ENCODE peak calls at places on chromosomes 2 and 18, in ten cellular contexts. T is stimulated activated CD8-positive, alpha-beta memory T cell treated with anti-CD3 and anti-CD28 coated beads, Interleukin-12 subunit alpha, Interleukin-12 subunit beta, amount 100 ng/mL, for 4 hours; R is HFFc6; H is iris pigment epithelial cell; A is pancreas; B is fibroblast of the conjunctiva; I is ELF-1; F is cardiac fibroblast; Q is NCI-H510A treated with DMSO at 0.1 percent for 48 hours; O is RKO. S is an unnamed sample.

GRCh38 chr18:63603772-63604171 is 16.6 kb downstream of the SERPINB13 start:
- DNase-seq in O (peak), R (peak), T (no peak), A (no peak), B (no peak), I (no peak), H (peak), Q (no peak), F (peak), S (no peak)

GRCh38 chr2:133721155-133721554 is 152.9 kb upstream of the NCKAP5 start:
- DNase-seq in Q (no peak), I (no peak), R (no peak), H (peak), T (no peak), O (no peak), F (no peak), A (no peak), B (no peak), S (no peak)

GRCh38 chr18:76982038-76982437 is 150.5 kb downstream of the MBP start:
- DNase-seq in O (no peak), Q (no peak), T (no peak), A (peak), R (no peak), F (no peak), B (no peak), I (no peak), H (no peak), S (no peak)

GRCh38 chr2:227010433-227010832 is 153.6 kb downstream of the COL4A4 start:
- DNase-seq in F (peak), R (peak), O (peak), A (no peak), B (no peak), Q (no peak), I (no peak), T (no peak), H (peak), S (no peak)

GRCh38 chr2:128311755-128312341 is 6.8 kb downstream of the HS6ST1 start:
- DNase-seq in F (no peak), R (no peak), O (no peak), T (no peak), H (no peak), A (no peak), I (peak), Q (peak), B (no peak), S (no peak)

GRCh38 chr18:28087173-28087563 is 89.8 kb downstream of the CDH2 start:
- DNase-seq in R (no peak), H (peak), Q (no peak), A (no peak), I (no peak), T (no peak), O (no peak), B (no peak), F (peak), S (no peak)

GRCh38 chr2:155256803-155257202 is 558.3 kb downstream of the KCNJ3 start:
- DNase-seq in B (no peak), Q (no peak), A (no peak), O (no peak), I (peak), F (no peak), T (no peak), H (no peak), R (no peak), S (no peak)

GRCh38 chr18:28136071-28136470 is 40.9 kb downstream of the CDH2 start:
- DNase-seq in H (peak), R (no peak), Q (no peak), A (no peak), T (no peak), F (no peak), I (no peak), B (no peak), O (no peak), S (no peak)

GRCh38 chr2:40259900-40260299 is 192.0 kb downstream of the SLC8A1 start:
- DNase-seq in A (no peak), I (no peak), R (no peak), T (no peak), H (no peak), O (no peak), F (no peak), B (no peak), Q (no peak), S (no peak)

GRCh38 chr18:46325836-46326235 is 221.7 kb downstream of the HAUS1 start:
- DNase-seq in R (no peak), I (no peak), H (no peak), A (no peak), B (no peak), T (no peak), Q (no peak), F (no peak), O (no peak), S (no peak)

GRCh38 chr2:31347788-31348187 is 66.8 kb downstream of the XDH start:
- DNase-seq in B (peak), H (peak), F (peak), R (peak), Q (no peak), T (no peak), O (no peak), I (peak), A (no peak), S (peak)

GRCh38 chr2:161416633-161417427 is 733 bp downstream of the TBR1 start:
- DNase-seq in F (no peak), B (no peak), Q (no peak), O (no peak), H (no peak), A (peak), R (no peak), I (peak), T (no peak), S (no peak)

GRCh38 chr18:75107931-75108276 is 101.0 kb downstream of the PTGR3 start:
- DNase-seq in Q (no peak), B (no peak), F (no peak), R (no peak), I (no peak), H (no peak), T (no peak), O (no peak), A (no peak), S (no peak)

GRCh38 chr2:234679766-234680687 is 183.1 kb upstream of the ARL4C start:
- DNase-seq in O (peak), F (peak), Q (no peak), I (no peak), A (no peak), H (peak), B (peak), R (peak), T (no peak), S (peak)

GRCh38 chr18:22347624-22348511 is 69.8 kb downstream of the CTAGE1 start:
- DNase-seq in T (no peak), F (no peak), H (peak), R (no peak), Q (no peak), O (no peak), A (peak), B (no peak), I (peak), S (no peak)

GRCh38 chr2:77156599-77156998 is 365.6 kb downstream of the LRRTM4 start:
- DNase-seq in T (no peak), Q (no peak), F (no peak), B (no peak), O (peak), H (no peak), I (no peak), A (no peak), R (no peak), S (no peak)

GRCh38 chr18:30072609-30073385 is 969.7 kb downstream of the DSC3 start:
- DNase-seq in B (no peak), I (no peak), O (no peak), H (no peak), Q (no peak), F (no peak), R (no peak), A (no peak), T (no peak), S (no peak)

GRCh38 chr18:27723168-27723567 is 453.8 kb downstream of the CDH2 start:
- DNase-seq in F (peak), R (peak), H (peak), Q (no peak), T (no peak), A (no peak), I (no peak), O (no peak), B (no peak), S (no peak)

GRCh38 chr2:196967126-196967525 is 40.6 kb upstream of the PGAP1 start:
- DNase-seq in A (no peak), T (no peak), O (no peak), I (no peak), Q (no peak), B (no peak), F (peak), H (peak), R (no peak), S (peak)

GRCh38 chr2:73855526-73855925 is 26.8 kb downstream of the STAMBP start:
- DNase-seq in T (no peak), I (no peak), O (no peak), B (no peak), H (peak), F (no peak), Q (no peak), A (no peak), R (no peak), S (no peak)

GRCh38 chr2:159252905-159253304 is 33.6 kb downstream of the WDSUB1 start:
- DNase-seq in Q (no peak), R (no peak), A (no peak), F (no peak), T (no peak), H (no peak), O (no peak), I (no peak), B (no peak), S (no peak)

GRCh38 chr2:85771486-85771885 is 17.7 kb downstream of the ATOH8 start:
- DNase-seq in F (no peak), I (no peak), O (no peak), A (no peak), R (no peak), Q (no peak), B (no peak), T (no peak), H (no peak), S (no peak)

GRCh38 chr2:10405441-10405840 is 42.7 kb downstream of the ODC1 start:
- DNase-seq in A (no peak), Q (no peak), O (peak), R (peak), H (peak), B (peak), T (no peak), F (peak), I (no peak), S (peak)

GRCh38 chr2:169086893-169087467 is 17.6 kb downstream of the DHRS9 start:
- DNase-seq in Q (peak), A (no peak), I (no peak), R (no peak), F (no peak), B (no peak), T (no peak), O (no peak), H (no peak), S (no peak)

GRCh38 chr18:61398961-61399632 is 65.9 kb downstream of the CDH20 start:
- DNase-seq in F (peak), A (no peak), Q (no peak), B (peak), R (peak), T (no peak), O (peak), H (peak), I (no peak), S (peak)

GRCh38 chr2:149418065-149418464 is 87.7 kb downstream of the LYPD6 start:
- DNase-seq in H (peak), T (no peak), O (no peak), R (no peak), I (no peak), Q (no peak), A (no peak), F (no peak), B (no peak), S (no peak)